ENCODE peak calls at places on chromosomes 7 and 10, in five cellular contexts. Y is left ventricle myocardium superior; I is activated CD8-positive, alpha-beta memory T cell treated with anti-CD3 and anti-CD28 coated beads, Interleukin-2, amount 10 ng/mL, durations not matched to agents 7 days and 5 days; F is upper lobe of left lung; B is lung. H is an unnamed sample.

GRCh38 chr7:84274029-84274638 is 79.5 kb upstream of the SEMA3A start:
- ATAC-seq in Y (no peak), I (no peak), F (no peak), B (no peak), H (no peak)

GRCh38 chr10:58894929-58895328 is 281.5 kb upstream of the PHYHIPL start:
- ATAC-seq in Y (peak; percentile 71), I (no peak), F (no peak), B (no peak), H (no peak)

GRCh38 chr7:131284702-131285419 is 42.8 kb upstream of the MKLN1 start:
- ATAC-seq in Y (peak; percentile 72), I (no peak), F (peak; percentile 62), B (no peak), H (no peak)

GRCh38 chr10:122550983-122551382 is 9.6 kb upstream of the DMBT1 start:
- ATAC-seq in Y (peak; percentile 64), I (no peak), F (peak; percentile 2), B (no peak), H (peak; percentile 19)

GRCh38 chr10:123480845-123481244 is 185.3 kb upstream of the GPR26 start:
- ATAC-seq in Y (no peak), I (no peak), F (peak; percentile 25), B (no peak), H (no peak)

GRCh38 chr10:103395754-103396066 is 565 bp downstream of the ATP5MK start:
- ATAC-seq in Y (no peak), I (peak; percentile 1), F (peak; percentile 34), B (no peak), H (no peak)

GRCh38 chr10:23310443-23310842 is 34.2 kb downstream of the C10orf67 start:
- ATAC-seq in Y (peak; percentile 63), I (no peak), F (no peak), B (peak; percentile 35), H (no peak)

GRCh38 chr10:36110097-36110496 is 468.0 kb upstream of the FZD8 start:
- ATAC-seq in Y (no peak), I (no peak), F (no peak), B (no peak), H (no peak)

GRCh38 chr7:69078997-69079769 is 519.1 kb upstream of the AUTS2 start:
- ATAC-seq in Y (peak; percentile 79), I (no peak), F (no peak), B (peak; percentile 27), H (no peak)

GRCh38 chr7:74466196-74466813 is 12.6 kb downstream of the GTF2IRD1 start:
- ATAC-seq in Y (peak; percentile 83), I (no peak), F (no peak), B (no peak), H (no peak)

GRCh38 chr7:128178611-128179010 is 62.5 kb upstream of the LEP start:
- ATAC-seq in Y (no peak), I (no peak), F (no peak), B (no peak), H (no peak)

GRCh38 chr10:12719365-12719764 is 282.1 kb downstream of the CCDC3 start:
- ATAC-seq in Y (peak; percentile 73), I (no peak), F (no peak), B (no peak), H (peak; percentile 27)

GRCh38 chr7:39217752-39218151 is 240.0 kb downstream of the POU6F2 start:
- ATAC-seq in Y (no peak), I (no peak), F (no peak), B (no peak), H (no peak)

GRCh38 chr10:77374189-77374656 is 263.4 kb downstream of the KCNMA1 start:
- ATAC-seq in Y (no peak), I (no peak), F (no peak), B (no peak), H (no peak)

GRCh38 chr10:80996615-80997193 is 459.0 kb downstream of the SH2D4B start:
- ATAC-seq in Y (no peak), I (no peak), F (no peak), B (no peak), H (no peak)

GRCh38 chr10:60346661-60347060 is 43.0 kb downstream of the ANK3 start:
- ATAC-seq in Y (no peak), I (no peak), F (no peak), B (no peak), H (no peak)

GRCh38 chr7:81267508-81267907 is 348.7 kb upstream of the SEMA3C start:
- ATAC-seq in Y (no peak), I (no peak), F (no peak), B (no peak), H (no peak)

GRCh38 chr7:1742555-1743303 is 72.7 kb downstream of the ELFN1 start:
- ATAC-seq in Y (peak; percentile 25), I (peak; percentile 56), F (no peak), B (no peak), H (peak; percentile 50)

GRCh38 chr10:22475857-22476600 is 130.7 kb downstream of the SPAG6 start:
- ATAC-seq in Y (peak; percentile 34), I (peak; percentile 64), F (no peak), B (no peak), H (peak; percentile 58)

GRCh38 chr10:73495226-73495883 is 469 bp downstream of the PPP3CB start:
- ATAC-seq in Y (peak; percentile 93), I (peak; percentile 94), F (peak; percentile 97), B (peak; percentile 97), H (peak; percentile 96)

GRCh38 chr7:98187138-98187502 is 24.1 kb upstream of the BHLHA15 start:
- ATAC-seq in Y (no peak), I (no peak), F (no peak), B (no peak), H (no peak)

GRCh38 chr7:115368998-115369397 is 447.1 kb downstream of the MDFIC start:
- ATAC-seq in Y (no peak), I (no peak), F (no peak), B (no peak), H (no peak)

GRCh38 chr10:101363850-101364400 is 10.0 kb downstream of the BTRC start:
- ATAC-seq in Y (peak; percentile 41), I (no peak), F (no peak), B (no peak), H (no peak)

GRCh38 chr7:155701972-155702544 is 57.6 kb downstream of the RBM33 start:
- ATAC-seq in Y (no peak), I (no peak), F (no peak), B (no peak), H (peak; percentile 40)

GRCh38 chr7:151755131-151755787 is 121.7 kb downstream of the PRKAG2 start:
- ATAC-seq in Y (peak; percentile 59), I (no peak), F (peak; percentile 44), B (no peak), H (no peak)

GRCh38 chr7:70775570-70776156 is 356.3 kb upstream of the GALNT17 start:
- ATAC-seq in Y (no peak), I (no peak), F (no peak), B (no peak), H (peak; percentile 18)

GRCh38 chr7:156558198-156558597 is 82.4 kb upstream of the RNF32 start:
- ATAC-seq in Y (no peak), I (no peak), F (no peak), B (no peak), H (no peak)

GRCh38 chr7:47150497-47151260 is 431.2 kb downstream of the TNS3 start:
- ATAC-seq in Y (no peak), I (no peak), F (no peak), B (no peak), H (no peak)

GRCh38 chr10:235921-236320 is 100.7 kb downstream of the ZMYND11 start:
- ATAC-seq in Y (no peak), I (no peak), F (no peak), B (no peak), H (no peak)

H was measured in activated T-helper 17 cell treated with anti-CD3 and anti-CD28 coated beads, Interleukin-2, amount 50 U/mL, for 72 hours.